ENCODE peak calls at places on chromosomes 5 and 9, in six cellular contexts. F is Peyer's patch, A is choroid plexus epithelial cell, O is right atrium auricular region, C is AG04450, Z is cardiac muscle cell. G is an unnamed sample.

GRCh38 chr9:118578467-118578866 is 790.8 kb downstream of the BRINP1 start:
- DNase-seq in F (no peak), A (peak), O (no peak), C (no peak), Z (peak), G (no peak)

GRCh38 chr5:15249152-15249551 is 250.8 kb upstream of the FBXL7 start:
- DNase-seq in F (no peak), A (peak), O (no peak), C (peak), Z (peak), G (no peak)

GRCh38 chr5:181037365-181037861 is 2.7 kb upstream of the BTNL9 start:
- DNase-seq in F (no peak), A (no peak), O (no peak), C (no peak), Z (no peak), G (no peak)

GRCh38 chr5:167970002-167970401 is 321.4 kb upstream of the WWC1 start:
- DNase-seq in F (no peak), A (peak), O (no peak), C (no peak), Z (peak), G (no peak)

GRCh38 chr5:135309391-135310327 is 89.4 kb downstream of the MACROH2A1 start:
- DNase-seq in F (no peak), A (no peak), O (no peak), C (no peak), Z (no peak), G (no peak)

GRCh38 chr5:150065346-150065745 is 21.0 kb downstream of the CSF1R start:
- DNase-seq in F (no peak), A (peak), O (no peak), C (no peak), Z (peak), G (no peak)

GRCh38 chr9:126474786-126475485 is 138.8 kb upstream of the LMX1B start:
- DNase-seq in F (no peak), A (peak), O (no peak), C (no peak), Z (no peak), G (no peak)

GRCh38 chr9:33273972-33274328 is 9.1 kb downstream of the CHMP5 start:
- DNase-seq in F (no peak), A (peak), O (no peak), C (no peak), Z (no peak), G (no peak)

GRCh38 chr9:93492327-93492726 is 38.9 kb upstream of the FAM120AOS start:
- DNase-seq in F (no peak), A (no peak), O (no peak), C (no peak), Z (no peak), G (peak)

GRCh38 chr5:26009742-26010141 is 1028.6 kb downstream of the CDH9 start:
- DNase-seq in F (no peak), A (no peak), O (no peak), C (no peak), Z (no peak), G (no peak)

GRCh38 chr9:121944741-121945191 is 148.3 kb downstream of the TTLL11 start:
- DNase-seq in F (no peak), A (peak), O (no peak), C (no peak), Z (no peak), G (no peak)

GRCh38 chr9:131728961-131729360 is 10.9 kb downstream of the RAPGEF1 start:
- DNase-seq in F (no peak), A (no peak), O (no peak), C (no peak), Z (no peak), G (no peak)

GRCh38 chr9:134951461-134951860 is 33.7 kb upstream of the FCN1 start:
- DNase-seq in F (peak), A (no peak), O (no peak), C (no peak), Z (no peak), G (no peak)

GRCh38 chr9:92608221-92609141 is 61.5 kb downstream of the IPPK start:
- DNase-seq in F (no peak), A (peak), O (no peak), C (no peak), Z (peak), G (no peak)

GRCh38 chr9:114027901-114028465 is 50.1 kb downstream of the AMBP start:
- DNase-seq in F (no peak), A (no peak), O (no peak), C (no peak), Z (no peak), G (no peak)

GRCh38 chr5:80568251-80568650 is 1.8 kb downstream of the ANKRD34B start:
- DNase-seq in F (no peak), A (no peak), O (peak), C (no peak), Z (no peak), G (no peak)

GRCh38 chr5:95973793-95974325 is 12.2 kb upstream of the ELL2 start:
- DNase-seq in F (no peak), A (peak), O (no peak), C (peak), Z (peak), G (no peak)

GRCh38 chr5:56527174-56527573 is 288.2 kb upstream of the MAP3K1 start:
- DNase-seq in F (peak), A (no peak), O (no peak), C (no peak), Z (no peak), G (no peak)

GRCh38 chr9:91966503-91966902 is 16.5 kb upstream of the ROR2 start:
- DNase-seq in F (no peak), A (peak), O (no peak), C (no peak), Z (no peak), G (no peak)

GRCh38 chr9:100322954-100323536 is 29.7 kb downstream of the TEX10 start:
- DNase-seq in F (no peak), A (peak), O (no peak), C (no peak), Z (peak), G (no peak)

GRCh38 chr5:136016945-136017530 is 11.8 kb upstream of the TGFBI start:
- DNase-seq in F (no peak), A (peak), O (no peak), C (no peak), Z (peak), G (no peak)

GRCh38 chr5:120769291-120769872 is 305.3 kb downstream of the PRR16 start:
- DNase-seq in F (no peak), A (peak), O (no peak), C (no peak), Z (no peak), G (no peak)

GRCh38 chr9:73199886-73200285 is 48.2 kb downstream of the ANXA1 start:
- DNase-seq in F (no peak), A (peak), O (no peak), C (no peak), Z (no peak), G (no peak)

GRCh38 chr9:81833563-81834345 is 94.5 kb upstream of the SPATA31D4 start:
- DNase-seq in F (no peak), A (no peak), O (no peak), C (no peak), Z (no peak), G (no peak)

GRCh38 chr5:14429102-14429501 is 152.5 kb upstream of the OTULINL start:
- DNase-seq in F (no peak), A (no peak), O (no peak), C (no peak), Z (no peak), G (no peak)

GRCh38 chr5:43676083-43676840 is 73.3 kb downstream of the NNT start:
- DNase-seq in F (no peak), A (peak), O (no peak), C (no peak), Z (no peak), G (no peak)

GRCh38 chr5:139856694-139857093 is 61.1 kb downstream of the PSD2 start:
- DNase-seq in F (no peak), A (no peak), O (no peak), C (no peak), Z (no peak), G (no peak)

GRCh38 chr5:125409101-125409495 is 662.7 kb upstream of the ZNF608 start:
- DNase-seq in F (no peak), A (peak), O (no peak), C (no peak), Z (peak), G (no peak)

GRCh38 chr5:2000591-2000990 is 117.9 kb upstream of the IRX4 start:
- DNase-seq in F (no peak), A (no peak), O (no peak), C (no peak), Z (no peak), G (no peak)

GRCh38 chr9:99133145-99133544 is 28.2 kb downstream of the TGFBR1 start:
- DNase-seq in F (no peak), A (no peak), O (no peak), C (no peak), Z (no peak), G (no peak)

GRCh38 chr5:1509346-1510085 is 14.2 kb downstream of the LPCAT1 start:
- DNase-seq in F (peak), A (no peak), O (no peak), C (no peak), Z (no peak), G (no peak)

GRCh38 chr9:134967547-134967930 is 49.8 kb upstream of the FCN1 start:
- DNase-seq in F (peak), A (peak), O (no peak), C (no peak), Z (peak), G (no peak)

DNA sequence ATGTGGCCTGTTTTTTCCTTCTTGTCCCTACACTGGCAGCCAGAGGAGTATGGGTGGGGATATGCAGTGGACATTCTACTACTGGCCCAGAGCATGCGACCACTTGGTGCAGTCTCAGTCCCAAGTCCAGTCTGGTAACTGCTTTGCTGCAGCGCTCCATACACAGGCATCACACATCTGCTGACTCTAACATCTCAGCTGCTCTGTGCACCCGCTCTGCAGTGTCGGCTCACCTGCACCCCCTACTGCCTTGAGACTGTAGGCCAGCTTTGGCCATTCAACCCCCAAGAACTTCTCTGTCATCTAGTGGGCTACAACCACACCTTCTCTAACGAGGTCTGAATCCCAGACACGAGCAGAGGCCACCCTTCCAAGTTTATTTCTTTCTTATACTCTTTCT is 46.4 kb upstream of the SLCO6A1 start:
- DNase-seq in F (no peak), A (peak), O (no peak), C (no peak), Z (peak), G (no peak)
- TF ChIP-seq CTCF in F (no peak), A (peak), O (no peak), C (peak), Z (peak), G (no peak)

GRCh38 chr5:146944764-146945710 is 66.5 kb upstream of the PPP2R2B start:
- DNase-seq in F (no peak), A (no peak), O (no peak), C (no peak), Z (no peak), G (no peak)

GRCh38 chr5:146952168-146952567 is 73.6 kb upstream of the PPP2R2B start:
- DNase-seq in F (no peak), A (no peak), O (no peak), C (no peak), Z (no peak), G (no peak)

GRCh38 chr5:146945722-146946121 is 67.2 kb upstream of the PPP2R2B start:
- DNase-seq in F (no peak), A (no peak), O (no peak), C (no peak), Z (no peak), G (no peak)

GRCh38 chr5:146948666-146949065 is 70.1 kb upstream of the PPP2R2B start:
- DNase-seq in F (no peak), A (no peak), O (no peak), C (no peak), Z (no peak), G (no peak)

DNA sequence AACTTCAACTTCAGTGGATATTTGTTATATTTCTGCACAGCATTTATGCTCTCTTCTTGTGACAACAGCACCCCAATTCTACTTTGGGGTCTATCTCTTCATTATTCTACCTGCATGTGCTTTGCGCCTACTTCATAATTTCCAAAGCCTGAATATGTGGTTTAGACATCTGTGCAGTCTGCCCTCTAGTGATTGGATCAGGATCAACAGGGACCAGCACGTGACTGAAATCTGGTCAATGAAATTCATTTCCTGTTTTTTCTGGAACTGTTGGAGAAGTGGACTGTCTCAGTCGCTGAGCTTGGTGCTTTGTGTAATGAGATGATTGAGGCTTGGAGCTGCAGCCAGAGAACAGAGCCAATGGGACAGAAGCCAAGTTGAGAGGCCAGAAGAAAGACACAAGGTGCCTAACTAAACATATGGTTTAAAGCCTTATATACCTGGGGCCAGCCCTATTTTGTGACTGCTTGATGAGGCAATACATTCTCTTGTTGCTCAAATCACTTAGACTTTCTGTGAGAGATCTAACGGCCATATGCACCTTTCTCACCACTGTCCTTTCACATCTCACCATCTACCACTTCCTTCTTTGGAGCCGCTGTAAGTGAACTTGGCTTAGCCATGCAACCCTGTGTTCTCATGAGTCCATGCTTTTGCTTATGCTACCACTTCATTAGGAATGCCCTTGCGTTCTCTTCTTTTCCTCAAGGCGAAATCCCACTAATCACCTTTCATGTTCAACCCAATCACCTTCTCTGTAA is 68.8 kb upstream of the PPP2R2B start:
- DNase-seq in F (no peak), A (peak), O (no peak), C (no peak), Z (peak), G (no peak)
- TF ChIP-seq CTCF in F (peak), A (peak), O (peak), C (no peak), Z (peak), G (peak)

GRCh38 chr9:128881884-128882676 is at the start of the genes KYAT1 and LRRC8A:
- DNase-seq in F (peak), A (peak), O (peak), C (peak), Z (peak), G (peak)
- TF ChIP-seq CTCF in F (no peak), A (no peak), O (no peak), C (no peak), Z (peak), G (no peak)

GRCh38 chr5:98755406-98755805 is 18.1 kb upstream of the RGMB start:
- DNase-seq in F (no peak), A (no peak), O (no peak), C (no peak), Z (no peak), G (no peak)

GRCh38 chr5:98753507-98753906 is 20.0 kb upstream of the RGMB start:
- DNase-seq in F (no peak), A (no peak), O (no peak), C (no peak), Z (no peak), G (no peak)

GRCh38 chr5:98749046-98749445 is 24.4 kb upstream of the RGMB start:
- DNase-seq in F (no peak), A (no peak), O (no peak), C (no peak), Z (no peak), G (no peak)

GRCh38 chr5:98750693-98751092 is 22.8 kb upstream of the RGMB start:
- DNase-seq in F (no peak), A (peak), O (no peak), C (no peak), Z (peak), G (no peak)
- TF ChIP-seq CTCF in F (no peak), A (peak), O (peak), C (peak), Z (peak), G (peak)

GRCh38 chr5:53991942-53992341 is 318.4 kb downstream of the ARL15 start:
- DNase-seq in F (no peak), A (peak), O (no peak), C (no peak), Z (peak), G (no peak)
- TF ChIP-seq CTCF in F (peak), A (peak), O (no peak), C (no peak), Z (peak), G (no peak)

DNA sequence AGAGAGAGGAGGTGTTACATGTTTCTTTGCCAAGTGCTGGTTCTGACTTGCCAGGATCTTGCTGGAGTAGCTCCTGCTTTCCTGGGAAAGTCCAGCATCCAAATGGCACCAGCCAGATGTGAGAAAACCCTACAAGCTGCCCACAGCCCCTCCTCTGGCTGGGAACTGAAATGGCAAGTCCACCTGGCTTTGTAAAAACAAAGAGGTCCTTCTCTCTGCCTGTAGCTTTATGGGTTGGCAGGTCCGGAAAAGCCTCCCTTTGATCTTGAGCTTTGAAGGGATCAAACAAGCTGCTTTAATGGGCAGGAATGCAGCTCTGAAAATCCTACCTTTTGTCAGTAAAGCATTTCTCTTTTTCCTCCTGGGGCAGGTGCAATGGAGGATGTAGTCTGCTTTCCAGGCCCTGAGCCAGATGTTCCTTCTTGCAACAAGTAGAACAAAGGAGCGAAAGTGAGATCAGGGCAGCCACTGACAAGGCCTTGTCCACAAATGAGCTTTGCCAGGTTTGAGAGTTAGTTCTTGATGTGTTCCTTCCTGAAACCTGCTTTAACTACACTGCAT is 456.7 kb downstream of the ZNF608 start:
- DNase-seq in F (no peak), A (no peak), O (no peak), C (no peak), Z (no peak), G (no peak)
- TF ChIP-seq CTCF in F (no peak), A (peak), O (no peak), C (no peak), Z (no peak), G (no peak)

DNA sequence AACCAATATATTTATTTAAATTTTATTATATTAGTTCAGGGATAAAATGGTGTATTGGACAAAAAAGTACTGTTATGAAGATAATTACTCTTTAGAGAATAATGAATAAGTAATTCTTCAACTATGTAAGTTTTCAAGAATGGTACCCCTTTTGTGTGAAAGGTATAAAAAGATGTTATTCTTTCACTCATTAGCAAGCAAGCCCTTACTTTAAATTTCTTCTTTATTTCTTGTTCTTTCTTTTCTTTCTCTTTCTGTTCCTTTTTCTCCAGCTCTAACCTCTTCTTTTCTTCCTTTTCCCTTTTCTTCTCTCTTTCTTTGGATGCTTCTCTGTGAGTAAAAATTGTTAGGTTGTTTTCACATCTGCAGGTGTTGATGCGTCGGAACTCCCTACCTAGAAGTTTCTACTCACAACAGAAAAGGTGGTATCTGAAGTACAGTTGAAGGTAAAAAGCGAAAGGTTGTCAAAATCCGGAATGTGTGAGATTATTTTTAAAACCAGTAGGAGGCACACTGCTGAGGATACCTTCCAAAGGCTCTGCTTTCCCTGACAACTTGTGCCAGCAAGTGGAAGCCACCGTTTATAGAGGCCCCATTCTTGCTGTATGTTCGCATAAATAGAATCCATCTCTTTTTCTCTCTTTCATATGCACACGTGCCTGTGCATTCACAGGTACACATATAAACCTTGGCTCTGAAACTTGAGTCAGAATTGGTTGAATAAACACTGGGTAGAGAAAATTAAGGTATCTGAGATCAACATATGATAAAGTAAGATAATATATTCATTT is 63.4 kb upstream of the RICTOR start:
- DNase-seq in F (no peak), A (peak), O (no peak), C (no peak), Z (no peak), G (no peak)
- TF ChIP-seq CTCF in F (no peak), A (peak), O (no peak), C (peak), Z (peak), G (no peak)

GRCh38 chr9:87497080-87497603 is 525 bp upstream of the DAPK1 start:
- DNase-seq in F (no peak), A (no peak), O (no peak), C (no peak), Z (no peak), G (no peak)
- TF ChIP-seq CTCF in F (no peak), A (no peak), O (no peak), C (no peak), Z (no peak), G (no peak)

GRCh38 chr5:159642379-159642778 is 273.9 kb upstream of the ADRA1B start:
- DNase-seq in F (no peak), A (no peak), O (no peak), C (no peak), Z (no peak), G (no peak)
- TF ChIP-seq CTCF in F (no peak), A (peak), O (no peak), C (peak), Z (no peak), G (no peak)

G was measured in D721Med.